ENCODE peak calls at places on chromosomes 3 and 15, in ten cellular contexts. C is cardiac muscle cell; X is NCI-H69; Z is amygdala; B is effector CD4-positive, alpha-beta T cell; I is CD8-positive, alpha-beta T cell; D is AG04449; A is endothelial cell; N is H4; F is HS-27A. T is an unnamed sample.

GRCh38 chr15:32659340-32659831 is 17.9 kb downstream of the SCG5 start:
- DNase-seq in C (no peak), X (peak), Z (no peak), B (no peak), I (no peak), D (peak), A (no peak), N (no peak), F (no peak), T (no peak)

GRCh38 chr15:26936502-26936901 is 34.5 kb upstream of the GABRG3 start:
- DNase-seq in C (no peak), X (no peak), Z (no peak), B (no peak), I (no peak), D (no peak), A (no peak), N (no peak), F (no peak), T (no peak)

GRCh38 chr3:73143821-73144237 is 82.4 kb downstream of the EBLN2 start:
- DNase-seq in C (no peak), X (peak), Z (no peak), B (no peak), I (no peak), D (no peak), A (no peak), N (peak), F (no peak), T (no peak)

GRCh38 chr15:61119556-61119955 is 109.5 kb downstream of the RORA start:
- DNase-seq in C (no peak), X (no peak), Z (no peak), B (no peak), I (no peak), D (no peak), A (no peak), N (no peak), F (no peak), T (no peak)

GRCh38 chr3:196942915-196943277 is 568 bp upstream of the NCBP2 start:
- DNase-seq in C (peak), X (peak), Z (no peak), B (no peak), I (no peak), D (no peak), A (no peak), N (no peak), F (no peak), T (no peak)

GRCh38 chr3:13702226-13702820 is 153.4 kb downstream of the FBLN2 start:
- DNase-seq in C (no peak), X (no peak), Z (no peak), B (no peak), I (no peak), D (no peak), A (no peak), N (no peak), F (no peak), T (no peak)

GRCh38 chr3:98769436-98769835 is 6.3 kb downstream of the ST3GAL6 start:
- DNase-seq in C (no peak), X (no peak), Z (no peak), B (no peak), I (no peak), D (no peak), A (no peak), N (no peak), F (no peak), T (no peak)

GRCh38 chr3:160003520-160004128 is 15.0 kb downstream of the IL12A start:
- DNase-seq in C (peak), X (peak), Z (peak), B (no peak), I (no peak), D (no peak), A (peak), N (peak), F (no peak), T (peak)

GRCh38 chr3:123586966-123587365 is 2.1 kb upstream of the HACD2 start:
- DNase-seq in C (peak), X (no peak), Z (no peak), B (no peak), I (no peak), D (peak), A (no peak), N (no peak), F (no peak), T (no peak)

GRCh38 chr3:176971613-176972174 is 225.6 kb downstream of the TBL1XR1 start:
- DNase-seq in C (no peak), X (no peak), Z (no peak), B (no peak), I (no peak), D (no peak), A (no peak), N (no peak), F (no peak), T (no peak)

GRCh38 chr3:18655827-18656226 is 230.7 kb upstream of the SATB1 start:
- DNase-seq in C (no peak), X (no peak), Z (no peak), B (no peak), I (no peak), D (no peak), A (no peak), N (no peak), F (no peak), T (no peak)

GRCh38 chr15:99486371-99487336 is 79.1 kb upstream of the MEF2A start:
- DNase-seq in C (peak), X (peak), Z (no peak), B (no peak), I (no peak), D (no peak), A (peak), N (peak), F (peak), T (peak)

GRCh38 chr3:126341755-126342150 is 15.5 kb downstream of the KLF15 start:
- DNase-seq in C (no peak), X (no peak), Z (no peak), B (no peak), I (no peak), D (no peak), A (no peak), N (no peak), F (no peak), T (no peak)

GRCh38 chr3:190537131-190537530 is 23.2 kb downstream of the IL1RAP start:
- DNase-seq in C (no peak), X (no peak), Z (no peak), B (no peak), I (no peak), D (no peak), A (no peak), N (no peak), F (no peak), T (no peak)

GRCh38 chr15:57196865-57197264 is 179.4 kb upstream of the CGNL1 start:
- DNase-seq in C (no peak), X (peak), Z (no peak), B (no peak), I (no peak), D (no peak), A (no peak), N (no peak), F (no peak), T (no peak)